ENCODE peak calls at places on chromosomes 12 and 14, in nine cellular contexts. P, I, Q, V, W, J, O, S and E are unnamed samples.

GRCh38 chr14:59293934-59294661 is 105.6 kb downstream of the DAAM1 start:
- DNase-seq in P (no peak), I (no peak), Q (no peak), V (no peak), W (no peak), J (no peak), O (no peak), S (no peak), E (no peak)

GRCh38 chr12:74015118-74015517 is 522.5 kb upstream of the ATXN7L3B start:
- DNase-seq in P (no peak), I (no peak), Q (no peak), V (no peak), W (no peak), J (no peak), O (no peak), S (no peak), E (no peak)

GRCh38 chr14:101947577-101947903 is 16.8 kb upstream of the DYNC1H1 start:
- DNase-seq in P (peak), I (no peak), Q (no peak), V (no peak), W (no peak), J (no peak), O (no peak), S (no peak), E (peak)

GRCh38 chr14:32940066-32940651 is 1.5 kb downstream of the NPAS3 start:
- DNase-seq in P (no peak), I (no peak), Q (no peak), V (no peak), W (no peak), J (no peak), O (no peak), S (no peak), E (no peak)

GRCh38 chr12:126668538-126668937 is 1598.4 kb upstream of the TMEM132C start:
- DNase-seq in P (no peak), I (no peak), Q (peak), V (no peak), W (no peak), J (no peak), O (peak), S (no peak), E (no peak)

GRCh38 chr12:116361404-116362223 is 84.1 kb upstream of the MED13L start:
- DNase-seq in P (no peak), I (no peak), Q (no peak), V (no peak), W (no peak), J (no peak), O (no peak), S (no peak), E (no peak)

GRCh38 chr14:50320279-50320678 is 8.2 kb downstream of the DMAC2L start:
- DNase-seq in P (no peak), I (no peak), Q (peak), V (no peak), W (no peak), J (no peak), O (peak), S (no peak), E (no peak)

GRCh38 chr14:102171173-102172020 is 31.7 kb downstream of the WDR20 start:
- DNase-seq in P (no peak), I (no peak), Q (no peak), V (no peak), W (no peak), J (no peak), O (no peak), S (no peak), E (no peak)

GRCh38 chr12:102539651-102540553 is 59.5 kb upstream of the IGF1 start:
- DNase-seq in P (no peak), I (no peak), Q (peak), V (no peak), W (no peak), J (no peak), O (peak), S (no peak), E (no peak)

GRCh38 chr12:63276537-63277365 is 125.8 kb upstream of the AVPR1A start:
- DNase-seq in P (no peak), I (no peak), Q (peak), V (peak), W (no peak), J (no peak), O (peak), S (peak), E (no peak)

GRCh38 chr12:80188566-80188965 is 89.2 kb downstream of the OTOGL start:
- DNase-seq in P (no peak), I (no peak), Q (no peak), V (no peak), W (no peak), J (no peak), O (no peak), S (no peak), E (no peak)

GRCh38 chr14:77965919-77966435 is 166.1 kb downstream of the ADCK1 start:
- DNase-seq in P (no peak), I (no peak), Q (no peak), V (no peak), W (no peak), J (no peak), O (peak), S (peak), E (no peak)

GRCh38 chr14:89330236-89331002 is 86.6 kb downstream of the FOXN3 start:
- DNase-seq in P (no peak), I (no peak), Q (peak), V (no peak), W (no peak), J (peak), O (peak), S (no peak), E (no peak)

GRCh38 chr12:122836027-122836921 is 1.0 kb downstream of the HIP1R start:
- DNase-seq in P (peak), I (no peak), Q (no peak), V (no peak), W (no peak), J (peak), O (no peak), S (no peak), E (peak)

DNA sequence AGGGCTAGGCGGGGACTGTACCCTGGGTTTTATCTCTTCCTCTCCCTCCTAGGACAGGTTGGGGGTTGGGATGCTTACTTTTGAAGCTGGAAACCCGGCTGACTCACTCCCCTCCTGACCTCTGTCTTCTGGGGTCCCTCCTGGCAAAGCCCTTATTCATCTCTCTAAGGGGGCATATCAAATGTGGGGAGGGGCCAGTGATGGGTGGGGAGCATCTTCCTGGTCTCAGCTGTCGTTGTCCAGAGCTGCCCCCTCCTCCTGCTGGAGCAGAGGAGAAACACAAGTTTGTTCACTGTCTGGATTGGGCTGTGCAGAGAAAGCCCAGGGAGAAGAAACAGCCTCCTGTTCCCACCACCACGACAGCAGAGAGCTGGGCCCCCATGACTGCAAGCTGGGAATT is 85.8 kb downstream of the TNFAIP2 start:
- DNase-seq in P (no peak), I (no peak), Q (no peak), V (no peak), W (no peak), J (no peak), O (no peak), S (no peak), E (no peak)
- TF ChIP-seq CTCF in P (no peak), I (no peak), Q (peak), V (peak), W (no peak), J (no peak), O (peak), S (no peak), E (no peak)

GRCh38 chr12:128609861-128610260 is 213.9 kb downstream of the SLC15A4 start:
- DNase-seq in P (no peak), I (no peak), Q (no peak), V (peak), W (no peak), J (peak), O (no peak), S (no peak), E (no peak)

GRCh38 chr12:128612150-128612850 is 211.5 kb downstream of the SLC15A4 start:
- DNase-seq in P (no peak), I (no peak), Q (no peak), V (no peak), W (no peak), J (no peak), O (no peak), S (no peak), E (no peak)

GRCh38 chr12:128619263-128619662 is 204.5 kb downstream of the SLC15A4 start:
- DNase-seq in P (no peak), I (no peak), Q (no peak), V (no peak), W (no peak), J (no peak), O (no peak), S (no peak), E (no peak)

GRCh38 chr12:128617304-128617833 is 206.4 kb downstream of the SLC15A4 start:
- DNase-seq in P (no peak), I (no peak), Q (no peak), V (no peak), W (no peak), J (no peak), O (no peak), S (no peak), E (no peak)

DNA sequence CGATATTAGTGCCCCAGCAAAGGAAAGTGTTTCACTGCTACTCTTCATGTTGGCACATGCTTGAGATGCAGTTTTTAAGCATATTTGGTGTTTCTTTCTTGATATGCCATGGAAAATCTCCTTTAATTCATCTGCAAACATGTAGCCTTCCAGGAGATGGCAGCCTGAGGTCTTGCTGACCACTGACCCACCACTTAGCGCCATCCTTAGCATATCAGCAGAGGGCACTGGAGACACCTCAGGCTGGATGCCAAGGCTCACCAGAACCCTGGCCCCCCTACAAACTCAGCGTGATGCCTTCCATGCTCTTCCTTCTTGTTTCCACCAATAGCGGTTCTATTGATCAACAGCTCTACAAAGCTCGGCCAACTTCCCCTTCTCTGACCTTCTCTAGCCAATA is 209.9 kb downstream of the SLC15A4 start:
- DNase-seq in P (no peak), I (no peak), Q (no peak), V (no peak), W (no peak), J (no peak), O (no peak), S (no peak), E (no peak)
- TF ChIP-seq CTCF in P (no peak), I (no peak), Q (no peak), V (no peak), W (no peak), J (no peak), O (no peak), S (no peak), E (no peak)

GRCh38 chr14:36647417-36647826 is 14.2 kb upstream of the PAX9 start:
- DNase-seq in P (no peak), I (no peak), Q (no peak), V (no peak), W (no peak), J (no peak), O (no peak), S (no peak), E (no peak)

GRCh38 chr14:36652542-36653201 is 9.0 kb upstream of the PAX9 start:
- DNase-seq in P (no peak), I (no peak), Q (no peak), V (no peak), W (no peak), J (no peak), O (no peak), S (no peak), E (no peak)

GRCh38 chr14:36647827-36648753 is 13.6 kb upstream of the PAX9 start:
- DNase-seq in P (no peak), I (no peak), Q (no peak), V (peak), W (no peak), J (no peak), O (peak), S (peak), E (no peak)

GRCh38 chr14:36649872-36650650 is 11.6 kb upstream of the PAX9 start:
- DNase-seq in P (no peak), I (no peak), Q (no peak), V (no peak), W (no peak), J (no peak), O (no peak), S (no peak), E (no peak)

DNA sequence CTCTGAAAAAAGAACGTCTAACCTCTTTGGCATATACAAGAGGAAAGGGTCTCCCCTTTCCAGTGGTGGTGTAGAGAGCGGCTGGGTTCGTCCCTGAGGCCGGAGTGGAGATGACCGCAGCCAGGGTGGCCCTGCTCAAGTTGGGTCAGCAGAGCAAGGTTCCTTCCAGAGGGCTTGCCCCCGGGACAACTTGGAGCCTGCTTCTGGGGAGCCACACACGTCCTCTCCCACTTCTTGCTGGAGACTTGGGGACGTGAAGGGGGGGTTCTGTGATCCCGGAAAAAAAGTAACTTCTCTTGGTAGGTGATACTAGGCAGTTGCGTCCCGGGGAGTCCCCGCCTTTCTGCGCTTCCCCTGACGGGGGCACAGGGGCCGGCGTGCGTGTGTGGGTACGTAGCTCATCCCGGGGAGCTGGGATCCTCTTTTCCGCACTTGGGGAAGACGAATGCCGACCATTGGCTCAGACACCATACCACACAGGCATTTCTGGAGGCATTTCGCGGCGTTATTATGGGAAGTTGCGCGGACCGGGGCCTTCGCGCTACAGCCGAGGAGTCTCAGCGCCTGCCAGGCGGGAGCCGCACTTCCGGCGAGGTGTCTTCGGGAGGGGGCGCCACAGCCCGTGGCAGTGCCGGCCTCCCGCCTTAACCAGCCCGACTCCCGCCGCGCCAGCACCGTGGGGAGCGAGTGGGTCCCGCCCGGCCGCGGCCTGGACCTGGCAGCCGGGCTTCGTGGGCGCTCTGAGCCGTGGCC is 14.8 kb upstream of the PAX9 start:
- DNase-seq in P (no peak), I (no peak), Q (no peak), V (no peak), W (no peak), J (no peak), O (no peak), S (no peak), E (no peak)
- TF ChIP-seq CTCF in P (no peak), I (no peak), Q (no peak), V (peak), W (no peak), J (no peak), O (no peak), S (no peak), E (no peak)

DNA sequence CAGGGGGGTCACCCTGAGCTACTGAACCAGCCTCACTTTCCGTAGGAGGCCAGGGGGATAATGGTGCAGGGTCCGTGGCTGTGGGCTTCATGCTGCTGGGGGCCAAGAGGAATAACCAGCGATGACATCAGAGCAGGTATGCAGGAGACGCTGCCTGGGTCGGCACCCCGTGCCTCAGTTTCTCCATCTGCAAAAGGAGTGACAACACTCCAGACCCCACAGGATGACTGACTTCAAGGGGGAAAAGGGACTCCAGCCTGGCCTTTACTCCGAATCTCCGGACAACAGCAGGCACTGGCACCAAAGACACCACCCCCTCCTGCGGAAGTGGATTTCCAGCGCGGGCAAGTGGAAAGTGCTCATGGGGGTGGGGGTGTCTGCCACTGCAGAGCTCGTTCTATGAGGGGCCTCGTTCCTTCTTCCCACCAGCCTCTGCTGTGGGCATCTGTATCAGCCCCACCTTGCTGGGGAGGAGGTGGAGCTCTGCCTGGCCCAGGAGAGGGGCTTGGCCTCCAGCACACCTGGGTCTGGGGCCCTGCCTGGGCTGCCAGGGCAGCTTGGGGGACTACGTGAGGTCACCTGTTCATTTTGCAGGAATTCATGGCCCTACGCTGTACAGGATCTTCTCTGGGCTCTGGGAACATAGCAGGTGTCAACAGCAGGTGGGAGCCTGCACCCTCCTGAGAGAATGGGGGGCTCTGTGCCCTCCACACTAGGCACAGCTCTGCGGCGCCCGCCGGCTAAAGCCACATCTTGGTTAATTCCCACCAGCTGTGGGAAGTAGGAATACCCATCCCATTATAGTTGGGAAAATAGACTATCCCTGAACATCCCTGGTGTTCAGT is 216.6 kb upstream of the C14orf180 start:
- DNase-seq in P (no peak), I (no peak), Q (no peak), V (no peak), W (no peak), J (peak), O (no peak), S (peak), E (no peak)
- TF ChIP-seq CTCF in P (no peak), I (no peak), Q (no peak), V (no peak), W (no peak), J (no peak), O (no peak), S (no peak), E (no peak)